ENCODE peak calls at places on chromosomes 13 and 19, in five cellular contexts. D, B, K, R and P are unnamed samples.

GRCh38 chr13:100721885-100722512 is 47.4 kb upstream of the TMTC4 start:
- DNase-seq in D (peak), B (no peak), K (peak), R (peak), P (peak)

GRCh38 chr19:50890422-50891252 is 17.4 kb downstream of the KLK2 start:
- DNase-seq in D (peak), B (peak), K (no peak), R (no peak), P (no peak)

GRCh38 chr13:93217701-93218100 is 8.9 kb upstream of the GPC6 start:
- DNase-seq in D (no peak), B (no peak), K (peak), R (no peak), P (no peak)

GRCh38 chr13:91381371-91381770 is 17.1 kb upstream of the GPC5 start:
- DNase-seq in D (peak), B (no peak), K (no peak), R (peak), P (peak)

GRCh38 chr13:44710576-44710975 is 134.4 kb upstream of the TSC22D1 start:
- DNase-seq in D (peak), B (peak), K (no peak), R (no peak), P (peak)

GRCh38 chr13:105928901-105929300 is 606.6 kb downstream of the EFNB2 start:
- DNase-seq in D (no peak), B (no peak), K (no peak), R (no peak), P (no peak)

GRCh38 chr19:43784251-43784980 is 3.6 kb upstream of the KCNN4 start:
- DNase-seq in D (peak), B (no peak), K (no peak), R (peak), P (peak)

GRCh38 chr19:50896591-50897190 is 14.5 kb downstream of the KLK4 start:
- DNase-seq in D (peak), B (peak), K (peak), R (peak), P (no peak)

GRCh38 chr19:45446295-45446694 is 21.5 kb upstream of the FOSB start:
- DNase-seq in D (peak), B (no peak), K (peak), R (peak), P (peak)

GRCh38 chr13:39274926-39275325 is 236.7 kb downstream of the NHLRC3 start:
- DNase-seq in D (no peak), B (no peak), K (no peak), R (no peak), P (no peak)

GRCh38 chr19:15195381-15195964 is 5.3 kb downstream of the NOTCH3 start:
- DNase-seq in D (no peak), B (no peak), K (no peak), R (no peak), P (no peak)

GRCh38 chr19:29623726-29624488 is 17.8 kb downstream of the POP4 start:
- DNase-seq in D (no peak), B (no peak), K (no peak), R (peak), P (no peak)

GRCh38 chr13:50284540-50284939 is 269.3 kb downstream of the KCNRG start:
- DNase-seq in D (no peak), B (no peak), K (no peak), R (no peak), P (no peak)

GRCh38 chr13:30808600-30808999 is 73.3 kb downstream of the ALOX5AP start:
- DNase-seq in D (no peak), B (no peak), K (no peak), R (no peak), P (no peak)

GRCh38 chr19:55041244-55041626 is 3.2 kb upstream of the GP6 start:
- DNase-seq in D (no peak), B (no peak), K (no peak), R (no peak), P (no peak)

GRCh38 chr19:4172861-4173473 is 9.4 kb downstream of the SIRT6 start:
- DNase-seq in D (no peak), B (no peak), K (no peak), R (peak), P (no peak)

GRCh38 chr13:41780736-41781708 is 179.9 kb downstream of the VWA8 start:
- DNase-seq in D (peak), B (no peak), K (no peak), R (no peak), P (no peak)

GRCh38 chr13:62331384-62331783 is 915.7 kb upstream of the PCDH20 start:
- DNase-seq in D (no peak), B (no peak), K (no peak), R (no peak), P (no peak)

GRCh38 chr13:39566216-39566869 is 36.6 kb downstream of the LHFPL6 start:
- DNase-seq in D (no peak), B (no peak), K (no peak), R (no peak), P (no peak)

GRCh38 chr13:51158923-51159322 is 47.8 kb upstream of the C13orf42 start:
- DNase-seq in D (no peak), B (no peak), K (no peak), R (no peak), P (peak)

DNA sequence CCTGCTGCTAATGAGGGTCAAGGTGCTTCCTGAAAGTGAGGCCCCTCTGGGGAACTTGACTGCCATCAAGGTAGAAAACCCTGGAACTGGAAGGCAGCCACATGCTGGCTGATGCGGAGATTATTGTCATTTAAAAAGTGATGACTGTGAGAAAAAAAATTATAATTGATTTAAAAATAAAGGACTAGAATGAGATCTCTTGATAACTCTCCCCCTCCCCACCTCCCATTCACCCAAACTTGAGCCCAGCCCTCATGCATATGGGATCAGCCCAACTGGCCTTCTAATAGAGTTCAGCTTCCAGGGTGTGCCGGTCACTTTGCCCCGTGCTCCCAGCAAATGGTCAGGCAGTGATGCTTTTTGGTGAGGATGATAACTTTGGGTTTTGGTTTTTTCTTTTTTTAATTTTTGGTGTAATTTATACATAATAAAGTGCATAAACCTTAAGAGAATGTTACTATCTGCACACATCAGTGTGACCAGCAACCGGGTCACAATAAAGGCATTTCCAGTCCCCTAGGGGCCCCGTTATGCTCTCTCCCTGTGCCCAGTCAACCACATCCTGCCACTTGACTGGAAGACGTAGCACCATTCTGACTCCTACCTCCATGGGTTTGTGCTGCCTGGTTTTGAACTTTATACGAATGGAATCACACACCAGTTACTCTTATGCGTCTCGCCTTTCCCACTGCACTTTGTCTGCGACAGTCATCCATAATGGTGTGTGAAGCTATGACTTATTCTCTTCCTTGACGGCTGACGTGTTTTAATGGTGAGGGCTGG is 187.9 kb downstream of the USP12 start:
- DNase-seq in D (no peak), B (no peak), K (no peak), R (no peak), P (no peak)
- H3K4me2 ChIP-seq in D (peak), B (no peak), K (peak), R (peak), P (peak)

GRCh38 chr13:98225036-98225940 is 48.2 kb upstream of the RNF113B start:
- DNase-seq in D (no peak), B (no peak), K (no peak), R (no peak), P (no peak)
- TF ChIP-seq MYC in D (no peak), B (no peak), K (no peak), R (no peak), P (no peak)

GRCh38 chr19:1746401-1747284 is 6.7 kb upstream of the ONECUT3 start:
- DNase-seq in D (peak), B (no peak), K (no peak), R (peak), P (no peak)
- H3K4me3 ChIP-seq in D (peak), B (no peak), K (no peak), R (no peak), P (no peak)

GRCh38 chr13:77952276-77952675 is 33.6 kb upstream of the EDNRB start:
- DNase-seq in D (no peak), B (no peak), K (no peak), R (no peak), P (no peak)

DNA sequence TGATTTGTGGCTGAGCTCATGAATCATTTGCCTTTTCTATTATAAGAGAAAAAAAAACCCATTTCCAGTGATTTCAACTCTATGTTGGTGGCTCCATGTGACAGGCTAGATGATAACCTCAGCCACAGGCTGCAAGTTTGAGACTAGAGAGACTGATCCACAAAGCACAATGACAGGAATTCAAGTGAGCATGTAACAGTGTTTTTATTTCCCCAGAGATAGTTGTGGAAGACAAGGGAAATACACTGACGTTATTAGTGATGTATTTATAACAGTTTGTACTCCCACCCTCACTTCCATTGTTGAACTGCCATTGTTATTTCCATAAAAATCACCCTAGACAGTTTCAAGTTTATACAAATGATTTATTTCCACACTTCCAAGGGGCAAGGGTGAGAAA is 27.9 kb upstream of the EDNRB start:
- DNase-seq in D (no peak), B (no peak), K (no peak), R (no peak), P (peak)
- H3K4me2 ChIP-seq in D (no peak), B (no peak), K (no peak), R (no peak), P (no peak)

GRCh38 chr19:35300340-35300649 is 8.3 kb downstream of the MAG start:
- DNase-seq in D (no peak), B (no peak), K (no peak), R (peak), P (no peak)

GRCh38 chr19:35297922-35298321 is 6.0 kb downstream of the MAG start:
- DNase-seq in D (no peak), B (no peak), K (no peak), R (no peak), P (no peak)

GRCh38 chr19:35298561-35298972 is 6.6 kb downstream of the MAG start:
- DNase-seq in D (no peak), B (no peak), K (no peak), R (no peak), P (no peak)

GRCh38 chr19:35301961-35302360 is 10.0 kb downstream of the MAG start:
- DNase-seq in D (no peak), B (no peak), K (no peak), R (no peak), P (no peak)

DNA sequence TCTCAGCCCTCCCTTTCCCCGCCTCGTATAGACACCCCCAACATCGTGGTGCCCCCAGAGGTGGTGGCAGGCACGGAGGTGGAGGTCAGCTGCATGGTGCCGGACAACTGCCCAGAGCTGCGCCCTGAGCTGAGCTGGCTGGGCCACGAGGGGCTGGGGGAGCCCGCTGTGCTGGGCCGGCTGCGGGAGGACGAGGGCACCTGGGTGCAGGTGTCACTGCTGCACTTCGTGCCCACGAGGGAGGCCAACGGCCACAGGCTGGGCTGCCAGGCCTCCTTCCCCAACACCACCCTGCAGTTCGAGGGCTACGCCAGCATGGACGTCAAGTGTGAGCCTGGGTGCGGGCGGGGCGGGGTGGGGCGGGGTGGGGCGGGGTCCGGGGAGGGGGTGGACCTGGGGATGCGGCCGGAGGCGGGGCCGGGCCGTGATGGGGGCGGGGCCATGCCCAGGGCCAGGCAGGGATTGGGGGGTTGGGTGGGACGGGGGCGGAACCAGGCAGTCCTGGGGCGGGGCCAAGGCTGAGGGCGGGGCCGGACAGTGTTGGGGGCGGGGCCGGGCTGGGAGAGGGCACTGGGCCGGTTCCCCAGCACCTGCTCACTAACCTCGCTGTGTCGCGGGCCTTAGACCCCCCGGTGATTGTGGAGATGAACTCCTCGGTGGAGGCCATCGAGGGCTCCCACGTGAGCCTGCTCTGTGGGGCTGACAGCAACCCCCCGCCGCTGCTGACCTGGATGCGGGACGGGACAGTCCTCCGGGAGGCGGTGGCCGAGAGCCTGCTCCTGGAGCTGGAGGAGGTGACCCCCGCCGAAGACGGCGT is 7.8 kb downstream of the MAG start:
- DNase-seq in D (no peak), B (no peak), K (no peak), R (peak), P (no peak)
- TF ChIP-seq MYC in D (no peak), B (no peak), K (no peak), R (no peak), P (no peak)